ENCODE peak calls at places on chromosomes 2 and 18, in ten cellular contexts. M is activated gamma-delta T cell treated with Interleukin-2 at 50 U/mL for 16 hours; C is effector CD4-positive, alpha-beta T cell; A is neural progenitor cell; R is upper lobe of right lung; W is C1 segment of cervical spinal cord; J is activated effector memory CD4-positive, alpha-beta T cell treated with Interleukin-2 at 50 U/mL for 16 hours; G is ACHN; Z is iPS-NIHi11; H is SW 1271. X is an unnamed sample.

GRCh38 chr2:218030409-218031195 is 27.8 kb upstream of the TNS1 start:
- DNase-seq in G (no peak), W (no peak), A (no peak), Z (peak; percentile 7), C (no peak), J (no peak), H (no peak), M (no peak), R (no peak), X (no peak)

GRCh38 chr2:42068571-42069178 is 20.9 kb downstream of the PKDCC start:
- DNase-seq in C (no peak), G (no peak), A (no peak), J (no peak), H (no peak), M (no peak), R (no peak), W (no peak), Z (no peak), X (no peak)

GRCh38 chr2:174602741-174603140 is 5.1 kb upstream of the WIPF1 start:
- DNase-seq in G (no peak), Z (no peak), M (no peak), J (no peak), W (no peak), H (no peak), C (no peak), R (no peak), A (no peak), X (no peak)

GRCh38 chr2:86703704-86704370 is 16.3 kb upstream of the RMND5A start:
- DNase-seq in R (no peak), M (no peak), Z (no peak), W (no peak), G (no peak), H (no peak), J (no peak), A (no peak), C (no peak), X (no peak)

GRCh38 chr18:43271593-43272432 is 5.5 kb downstream of the SYT4 start:
- DNase-seq in J (no peak), H (peak; percentile 21), R (no peak), M (no peak), G (peak; percentile 43), C (no peak), Z (peak; percentile 31), A (peak; percentile 36), W (no peak), X (peak; percentile 77)

GRCh38 chr18:29078272-29078671 is 901.3 kb upstream of the CDH2 start:
- DNase-seq in H (no peak), C (no peak), M (no peak), J (no peak), Z (no peak), G (no peak), R (no peak), W (no peak), A (no peak), X (no peak)

GRCh38 chr2:137050949-137051348 is 285.6 kb downstream of the THSD7B start:
- DNase-seq in H (no peak), W (no peak), Z (no peak), R (no peak), M (no peak), A (peak; percentile 19), J (no peak), C (no peak), G (peak; percentile 26), X (no peak)

GRCh38 chr2:173959358-173959884 is 5.8 kb downstream of the SP3 start:
- DNase-seq in A (no peak), Z (no peak), J (no peak), M (no peak), W (no peak), H (no peak), R (no peak), C (no peak), G (no peak), X (peak; percentile 52)

GRCh38 chr2:106642679-106643078 is 155.5 kb downstream of the CD8B2 start:
- DNase-seq in G (no peak), Z (no peak), H (no peak), A (no peak), M (no peak), J (no peak), R (no peak), C (no peak), W (no peak), X (no peak)

GRCh38 chr2:224359569-224359968 is 42.3 kb downstream of the FAM124B start:
- DNase-seq in J (no peak), G (peak; percentile 39), A (peak; percentile 59), M (no peak), Z (peak; percentile 74), R (no peak), H (no peak), C (no peak), W (no peak), X (no peak)

GRCh38 chr2:107545066-107545465 is 281.6 kb upstream of the RGPD4 start:
- DNase-seq in J (no peak), W (no peak), G (no peak), M (no peak), A (no peak), C (no peak), H (no peak), R (no peak), Z (no peak), X (no peak)

GRCh38 chr2:12076810-12077209 is 330.4 kb downstream of the LPIN1 start:
- DNase-seq in J (no peak), M (no peak), R (no peak), A (no peak), W (no peak), H (no peak), C (no peak), G (peak; percentile 7), Z (no peak), X (no peak)

GRCh38 chr2:84815146-84815545 is 65.7 kb downstream of the TRABD2A start:
- DNase-seq in H (no peak), R (no peak), A (no peak), Z (no peak), G (no peak), C (no peak), W (no peak), M (no peak), J (no peak), X (no peak)

GRCh38 chr2:239595711-239596110 is 194.9 kb upstream of the HDAC4 start:
- DNase-seq in W (no peak), H (no peak), Z (no peak), J (no peak), G (no peak), C (no peak), A (no peak), R (peak; percentile 35), M (no peak), X (no peak)

GRCh38 chr2:170052151-170052550 is 125.8 kb upstream of the MYO3B start:
- DNase-seq in C (no peak), H (no peak), W (no peak), A (no peak), R (no peak), G (no peak), J (no peak), Z (no peak), M (no peak), X (no peak)

GRCh38 chr2:166350525-166350924 is 25.2 kb downstream of the SCN9A start:
- DNase-seq in W (no peak), H (no peak), R (no peak), J (no peak), A (no peak), C (no peak), G (no peak), Z (no peak), M (no peak), X (no peak)

GRCh38 chr2:120288016-120288373 is 35.3 kb downstream of the RALB start:
- DNase-seq in J (no peak), H (no peak), Z (no peak), C (no peak), G (no peak), W (no peak), M (no peak), A (no peak), R (no peak), X (no peak)

GRCh38 chr2:239890347-239890746 is 134.8 kb downstream of the NDUFA10 start:
- DNase-seq in C (no peak), A (no peak), W (no peak), J (no peak), M (no peak), R (no peak), G (no peak), Z (no peak), H (no peak), X (no peak)

GRCh38 chr2:170818294-170819104 is 1.8 kb downstream of the GAD1 start:
- DNase-seq in J (no peak), M (no peak), Z (no peak), R (no peak), H (peak; percentile 35), C (no peak), W (no peak), G (no peak), A (peak; percentile 44), X (peak; percentile 73)

GRCh38 chr2:63053889-63054725 is 3.5 kb downstream of the OTX1 start:
- DNase-seq in G (no peak), A (peak; percentile 78), R (no peak), H (no peak), M (no peak), J (no peak), Z (peak; percentile 55), C (no peak), W (no peak), X (peak; percentile 76)

GRCh38 chr2:214107731-214108130 is 303.1 kb upstream of the VWC2L start:
- DNase-seq in W (no peak), Z (no peak), G (no peak), M (no peak), C (no peak), J (no peak), R (no peak), A (no peak), H (no peak), X (no peak)

GRCh38 chr18:52570975-52571374 is 231.0 kb downstream of the DCC start:
- DNase-seq in A (no peak), G (no peak), M (no peak), J (no peak), W (no peak), R (no peak), C (no peak), Z (no peak), H (no peak), X (no peak)

GRCh38 chr2:170238776-170239175 is 60.8 kb downstream of the MYO3B start:
- DNase-seq in H (no peak), Z (no peak), W (no peak), R (no peak), C (no peak), M (no peak), A (no peak), G (no peak), J (no peak), X (no peak)

GRCh38 chr2:200444530-200444929 is 65.3 kb downstream of the KCTD18 start:
- DNase-seq in A (no peak), Z (no peak), W (no peak), G (no peak), C (no peak), H (no peak), J (no peak), R (no peak), M (no peak), X (no peak)

GRCh38 chr18:79418642-79419041 is 22.9 kb downstream of the NFATC1 start:
- DNase-seq in W (no peak), G (no peak), Z (no peak), R (no peak), J (no peak), M (no peak), H (no peak), C (no peak), A (no peak), X (no peak)

GRCh38 chr18:8553611-8553924 is 55.7 kb upstream of the RAB12 start:
- DNase-seq in A (no peak), R (no peak), G (no peak), W (no peak), Z (no peak), C (no peak), M (no peak), H (no peak), J (no peak), X (peak; percentile 19)

GRCh38 chr18:37604032-37604431 is 38.4 kb upstream of the CELF4 start:
- DNase-seq in R (no peak), G (no peak), J (no peak), Z (no peak), M (no peak), H (no peak), W (no peak), C (no peak), A (no peak), X (no peak)

GRCh38 chr2:119231975-119232665 is 8.5 kb downstream of the STEAP3 start:
- DNase-seq in R (no peak), M (no peak), G (no peak), W (no peak), J (no peak), A (no peak), C (no peak), H (no peak), Z (no peak), X (no peak)